ENCODE peak calls at places on chromosomes 11 and 22, in eight cellular contexts. M, D, C, S, T, B, J and I are unnamed samples.

GRCh38 chr11:1776331-1776851 is 12.7 kb upstream of the CTSD start:
- DNase-seq in M (no peak), D (no peak), C (no peak), S (no peak), T (no peak), B (no peak), J (no peak), I (no peak)

GRCh38 chr11:125372911-125373310 is 123.2 kb downstream of the FEZ1 start:
- DNase-seq in M (no peak), D (no peak), C (no peak), S (no peak), T (no peak), B (no peak), J (no peak), I (no peak)

GRCh38 chr11:78218707-78219492 is 30.2 kb downstream of the USP35 start:
- DNase-seq in M (no peak), D (no peak), C (no peak), S (no peak), T (no peak), B (no peak), J (no peak), I (no peak)

GRCh38 chr11:76232026-76232665 is 25.8 kb upstream of the WNT11 start:
- DNase-seq in M (peak), D (no peak), C (no peak), S (peak), T (no peak), B (no peak), J (no peak), I (peak)

GRCh38 chr11:107651672-107652071 is 60.2 kb downstream of the SLN start:
- DNase-seq in M (no peak), D (no peak), C (no peak), S (no peak), T (no peak), B (no peak), J (no peak), I (no peak)

GRCh38 chr22:50319503-50319951 is 7.3 kb downstream of the DENND6B start:
- DNase-seq in M (no peak), D (no peak), C (no peak), S (no peak), T (no peak), B (no peak), J (peak), I (no peak)

GRCh38 chr11:65630215-65630614 is 7.7 kb upstream of the SIPA1 start:
- DNase-seq in M (no peak), D (no peak), C (no peak), S (no peak), T (no peak), B (no peak), J (no peak), I (no peak)

GRCh38 chr11:62892077-62892922 is 11.6 kb downstream of the SLC3A2 start:
- DNase-seq in M (no peak), D (no peak), C (no peak), S (no peak), T (no peak), B (no peak), J (no peak), I (no peak)

GRCh38 chr11:78646564-78647185 is 72.0 kb upstream of the NARS2 start:
- DNase-seq in M (peak), D (peak), C (no peak), S (peak), T (no peak), B (peak), J (no peak), I (peak)

GRCh38 chr22:31637938-31638618 is 23.9 kb downstream of the PISD start:
- DNase-seq in M (no peak), D (no peak), C (peak), S (no peak), T (no peak), B (peak), J (no peak), I (no peak)

GRCh38 chr22:24178502-24179440 is 2.5 kb upstream of the SUSD2 start:
- DNase-seq in M (no peak), D (no peak), C (no peak), S (peak), T (no peak), B (no peak), J (no peak), I (no peak)

GRCh38 chr11:992577-992976 is 43.9 kb downstream of the MUC6 start:
- DNase-seq in M (no peak), D (no peak), C (no peak), S (no peak), T (no peak), B (no peak), J (no peak), I (no peak)

GRCh38 chr22:39984006-39984405 is 10.7 kb upstream of the FAM83F start:
- DNase-seq in M (no peak), D (no peak), C (no peak), S (no peak), T (no peak), B (peak), J (peak), I (no peak)

GRCh38 chr11:15234796-15235195 is 120.1 kb downstream of the INSC start:
- DNase-seq in M (no peak), D (no peak), C (no peak), S (no peak), T (no peak), B (no peak), J (no peak), I (no peak)

GRCh38 chr11:132278801-132279574 is 908.6 kb downstream of the NTM start:
- DNase-seq in M (no peak), D (no peak), C (no peak), S (peak), T (peak), B (peak), J (no peak), I (no peak)

GRCh38 chr11:132131962-132132361 is 761.5 kb downstream of the NTM start:
- DNase-seq in M (no peak), D (no peak), C (no peak), S (no peak), T (no peak), B (no peak), J (no peak), I (no peak)

GRCh38 chr11:14189874-14190273 is 169.1 kb downstream of the RRAS2 start:
- DNase-seq in M (no peak), D (no peak), C (peak), S (no peak), T (no peak), B (no peak), J (no peak), I (no peak)

GRCh38 chr11:12118940-12119339 is 8.6 kb downstream of the MICAL2 start:
- DNase-seq in M (no peak), D (no peak), C (no peak), S (no peak), T (no peak), B (no peak), J (no peak), I (no peak)

GRCh38 chr22:29345932-29346331 is 30.4 kb upstream of the RASL10A start:
- DNase-seq in M (no peak), D (no peak), C (no peak), S (no peak), T (no peak), B (no peak), J (no peak), I (no peak)

GRCh38 chr11:70790671-70791300 is 392.5 kb downstream of the CTTN start:
- DNase-seq in M (no peak), D (no peak), C (no peak), S (no peak), T (no peak), B (no peak), J (peak), I (no peak)

GRCh38 chr11:78744202-78744601 is 169.5 kb upstream of the NARS2 start:
- DNase-seq in M (no peak), D (no peak), C (no peak), S (no peak), T (no peak), B (no peak), J (no peak), I (no peak)

GRCh38 chr22:29093980-29094379 is 21.1 kb downstream of the KREMEN1 start:
- DNase-seq in M (no peak), D (no peak), C (no peak), S (no peak), T (no peak), B (no peak), J (no peak), I (no peak)

GRCh38 chr11:34915136-34916013 is 804 bp downstream of the APIP start:
- DNase-seq in M (no peak), D (no peak), C (peak), S (no peak), T (no peak), B (peak), J (no peak), I (no peak)

GRCh38 chr11:121385693-121386092 is 66.4 kb upstream of the SORL1 start:
- DNase-seq in M (no peak), D (no peak), C (no peak), S (no peak), T (no peak), B (no peak), J (no peak), I (no peak)

GRCh38 chr11:121391914-121392313 is 60.2 kb upstream of the SORL1 start:
- DNase-seq in M (no peak), D (no peak), C (no peak), S (no peak), T (no peak), B (no peak), J (no peak), I (no peak)

GRCh38 chr11:121394785-121395184 is 57.3 kb upstream of the SORL1 start:
- DNase-seq in M (no peak), D (no peak), C (no peak), S (no peak), T (no peak), B (no peak), J (no peak), I (peak)

GRCh38 chr11:121393855-121394254 is 58.3 kb upstream of the SORL1 start:
- DNase-seq in M (no peak), D (no peak), C (no peak), S (no peak), T (no peak), B (no peak), J (no peak), I (no peak)

DNA sequence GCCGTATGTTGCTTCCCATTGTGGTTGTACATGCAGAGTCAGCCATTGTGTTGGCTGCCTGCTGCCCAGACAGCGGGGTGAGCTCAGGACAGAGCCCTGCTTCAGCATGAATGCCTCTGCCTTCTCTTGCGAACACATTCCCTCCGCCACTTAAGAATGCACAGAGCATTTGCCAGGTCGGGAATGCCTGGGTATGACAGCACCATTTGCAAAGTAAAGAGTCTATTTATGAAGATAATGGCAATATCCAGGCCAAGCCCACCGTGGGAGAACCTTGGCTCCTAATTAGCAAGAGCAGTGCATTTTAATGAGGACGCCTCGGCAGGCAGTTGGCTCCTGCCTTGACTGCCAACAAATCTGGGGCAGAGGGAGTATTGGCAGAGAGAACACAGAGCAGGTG is 62.5 kb upstream of the SORL1 start:
- DNase-seq in M (no peak), D (peak), C (no peak), S (no peak), T (no peak), B (no peak), J (no peak), I (no peak)
- H3K4me3 ChIP-seq in M (no peak), D (no peak), C (no peak), S (no peak), T (no peak), B (no peak), J (no peak), I (no peak)

GRCh38 chr11:46695345-46696211 is 4.8 kb downstream of the ARHGAP1 start:
- DNase-seq in M (no peak), D (no peak), C (no peak), S (no peak), T (no peak), B (no peak), J (no peak), I (no peak)

GRCh38 chr11:46694095-46694494 is 6.3 kb downstream of the ARHGAP1 start:
- DNase-seq in M (no peak), D (no peak), C (no peak), S (no peak), T (no peak), B (no peak), J (no peak), I (no peak)

GRCh38 chr11:46693597-46694012 is 6.8 kb downstream of the ARHGAP1 start:
- DNase-seq in M (no peak), D (no peak), C (no peak), S (no peak), T (no peak), B (no peak), J (no peak), I (no peak)

GRCh38 chr11:46696212-46696558 is 4.2 kb downstream of the ARHGAP1 start:
- DNase-seq in M (no peak), D (no peak), C (no peak), S (no peak), T (no peak), B (no peak), J (no peak), I (no peak)

GRCh38 chr11:46694607-46695006 is 5.8 kb downstream of the ARHGAP1 start:
- DNase-seq in M (no peak), D (no peak), C (no peak), S (no peak), T (no peak), B (no peak), J (no peak), I (no peak)
- H3K27ac ChIP-seq in M (no peak), D (no peak), C (peak), S (no peak), T (no peak), B (no peak), J (no peak), I (no peak)

GRCh38 chr11:133981156-133981555 is 24.4 kb upstream of the IGSF9B start:
- DNase-seq in M (no peak), D (no peak), C (no peak), S (no peak), T (no peak), B (no peak), J (no peak), I (no peak)

GRCh38 chr11:133984828-133985227 is 28.1 kb upstream of the IGSF9B start:
- DNase-seq in M (no peak), D (no peak), C (no peak), S (no peak), T (no peak), B (no peak), J (no peak), I (no peak)

GRCh38 chr11:133983660-133984316 is 27.0 kb upstream of the IGSF9B start:
- DNase-seq in M (no peak), D (no peak), C (no peak), S (no peak), T (no peak), B (no peak), J (no peak), I (no peak)

GRCh38 chr11:133982151-133982550 is 25.4 kb upstream of the IGSF9B start:
- DNase-seq in M (no peak), D (no peak), C (no peak), S (no peak), T (no peak), B (no peak), J (no peak), I (no peak)

GRCh38 chr11:133982901-133983300 is 26.1 kb upstream of the IGSF9B start:
- DNase-seq in M (no peak), D (no peak), C (no peak), S (no peak), T (no peak), B (no peak), J (no peak), I (no peak)
- H3K4me3 ChIP-seq in M (no peak), D (no peak), C (no peak), S (no peak), T (no peak), B (no peak), J (no peak), I (no peak)

GRCh38 chr11:117159892-117160291 is 15.8 kb downstream of the PAFAH1B2 start:
- DNase-seq in M (no peak), D (no peak), C (no peak), S (no peak), T (no peak), B (no peak), J (no peak), I (no peak)
- H3K27ac ChIP-seq in M (no peak), D (no peak), C (no peak), S (no peak), T (no peak), B (no peak), J (no peak), I (no peak)

DNA sequence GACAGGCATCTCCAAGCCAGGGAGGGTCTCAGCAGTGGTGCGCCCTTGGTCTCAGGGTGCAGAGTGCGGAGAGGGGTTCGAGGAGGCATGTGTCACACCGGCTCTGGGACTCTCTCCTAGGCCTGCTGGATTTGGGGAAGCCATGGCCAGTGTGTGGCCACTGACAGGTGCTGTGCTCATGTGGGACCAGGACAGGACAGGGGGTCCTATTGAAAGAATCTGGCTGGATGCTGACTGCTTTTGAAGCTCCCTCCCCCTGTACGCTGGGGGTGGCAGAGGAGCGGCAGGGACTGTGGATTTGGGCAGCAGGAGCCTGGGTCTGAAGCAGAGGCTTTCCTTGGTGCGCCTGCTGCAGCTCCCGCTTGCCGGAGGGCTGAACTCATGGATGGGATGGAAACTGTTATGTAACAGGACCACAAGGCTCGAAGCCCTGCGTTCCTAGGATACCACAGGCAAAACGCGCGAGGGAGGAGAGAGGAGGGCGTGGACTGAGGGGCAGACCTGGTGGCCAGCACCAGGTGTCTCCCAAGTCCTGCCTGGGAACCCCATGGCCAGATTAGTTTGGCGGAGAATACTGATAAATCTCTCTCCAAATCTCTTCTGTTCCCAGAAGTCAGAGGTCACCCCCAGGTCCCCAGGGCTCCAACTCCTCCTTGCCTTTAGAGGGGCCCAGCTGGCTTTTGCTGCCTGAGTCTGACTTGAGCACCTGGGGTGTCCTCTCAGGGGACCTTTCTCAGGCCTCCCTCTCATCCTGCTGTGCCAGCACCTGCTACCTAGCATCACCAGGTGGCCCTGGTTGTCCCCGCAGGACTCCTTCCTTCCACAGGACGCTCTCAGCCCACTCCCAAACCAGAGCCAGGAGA is 13.8 kb upstream of the TEF start:
- DNase-seq in M (no peak), D (no peak), C (peak), S (no peak), T (no peak), B (no peak), J (peak), I (no peak)
- H3K4me3 ChIP-seq in M (no peak), D (no peak), C (peak), S (no peak), T (peak), B (no peak), J (peak), I (no peak)

DNA sequence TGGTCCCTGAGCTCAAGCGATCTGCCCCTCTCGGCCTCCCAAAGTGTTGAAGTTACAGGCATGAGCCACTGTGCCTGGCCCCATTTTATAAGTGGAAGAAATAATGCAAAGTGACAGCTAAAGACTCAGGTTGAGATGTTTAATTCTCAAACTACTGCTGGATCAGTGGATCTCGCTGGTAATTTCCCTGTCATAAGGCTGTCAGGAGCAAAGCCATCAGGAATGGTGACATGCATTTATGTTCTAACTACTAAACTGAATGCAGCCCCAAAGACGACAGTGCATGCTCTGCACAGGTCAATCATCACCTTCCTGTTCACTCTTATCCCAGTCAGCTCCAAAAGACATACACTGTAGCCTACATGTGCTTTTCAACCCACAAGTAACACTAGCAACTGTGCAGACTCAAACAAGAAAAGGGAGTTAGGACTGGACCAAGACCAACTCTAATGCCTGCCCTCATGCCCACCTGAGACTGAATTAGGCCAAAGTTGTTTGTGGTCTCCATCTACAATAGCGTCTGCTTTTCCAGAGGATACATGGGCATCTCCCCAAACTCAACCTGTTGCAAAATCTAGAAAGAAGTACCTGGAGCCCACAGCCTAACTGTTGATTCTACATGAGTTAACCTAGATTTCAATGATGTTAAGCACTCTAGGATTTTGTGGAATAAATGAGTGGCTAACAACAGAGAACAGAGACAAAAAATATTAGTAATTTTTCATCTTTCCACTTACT is 14.8 kb downstream of the TMEM216 start:
- DNase-seq in M (no peak), D (no peak), C (no peak), S (no peak), T (no peak), B (no peak), J (no peak), I (no peak)
- H3K27ac ChIP-seq in M (no peak), D (no peak), C (no peak), S (no peak), T (no peak), B (no peak), J (no peak), I (no peak)

GRCh38 chr11:38710262-38710661 is 2112.2 kb upstream of the RAG2 start:
- DNase-seq in M (no peak), D (no peak), C (no peak), S (no peak), T (no peak), B (no peak), J (no peak), I (no peak)
- H3K4me3 ChIP-seq in M (no peak), D (no peak), C (no peak), S (no peak), T (no peak), B (no peak), J (no peak), I (no peak)